ENCODE peak calls at places on chromosomes 6 and 20, in six cellular contexts. O is GM23248, U is HCT116, P is PC-3, J is GM23338, L is neural progenitor cell. R is an unnamed sample.

GRCh38 chr20:53001502-53002301 is 29.5 kb downstream of the TSHZ2 start:
- DNase-seq in O (no peak), U (no peak), P (no peak), J (no peak), L (no peak), R (no peak)

GRCh38 chr20:10637062-10637559 is 36.7 kb downstream of the JAG1 start:
- DNase-seq in O (peak), U (no peak), P (no peak), J (no peak), L (no peak), R (no peak)

GRCh38 chr6:114874384-114874783 is 531.6 kb upstream of the HS3ST5 start:
- DNase-seq in O (no peak), U (no peak), P (no peak), J (no peak), L (no peak), R (no peak)

GRCh38 chr6:36550473-36551000 is 3.3 kb upstream of the STK38 start:
- DNase-seq in O (no peak), U (no peak), P (no peak), J (no peak), L (no peak), R (no peak)

GRCh38 chr6:39343461-39343870 is 21.0 kb upstream of the KCNK16 start:
- DNase-seq in O (no peak), U (no peak), P (no peak), J (peak), L (no peak), R (no peak)

GRCh38 chr6:139295906-139296305 is 4.1 kb upstream of the TXLNB start:
- DNase-seq in O (no peak), U (no peak), P (no peak), J (no peak), L (no peak), R (no peak)

GRCh38 chr6:52840763-52841585 is at the start of gene GSTA5:
- DNase-seq in O (peak), U (no peak), P (peak), J (no peak), L (no peak), R (no peak)

GRCh38 chr6:14953806-14954205 is 292.1 kb upstream of the JARID2 start:
- DNase-seq in O (no peak), U (no peak), P (no peak), J (no peak), L (no peak), R (no peak)

GRCh38 chr6:551405-551804 is 105.5 kb downstream of the HUS1B start:
- DNase-seq in O (peak), U (no peak), P (peak), J (peak), L (peak), R (peak)

GRCh38 chr6:73143551-73143950 is 81.7 kb downstream of the KHDC1L start:
- DNase-seq in O (no peak), U (no peak), P (no peak), J (no peak), L (no peak), R (no peak)

GRCh38 chr6:130602151-130602770 is 224.9 kb upstream of the SMLR1 start:
- DNase-seq in O (peak), U (peak), P (peak), J (no peak), L (no peak), R (peak)

GRCh38 chr6:111480988-111481830 is 1.8 kb downstream of the REV3L start:
- DNase-seq in O (peak), U (no peak), P (no peak), J (no peak), L (no peak), R (no peak)

GRCh38 chr6:14910692-14911547 is 334.9 kb upstream of the JARID2 start:
- DNase-seq in O (no peak), U (no peak), P (no peak), J (no peak), L (no peak), R (no peak)

GRCh38 chr6:119201486-119201885 is 123.0 kb upstream of the FAM184A start:
- DNase-seq in O (no peak), U (no peak), P (no peak), J (no peak), L (no peak), R (no peak)

GRCh38 chr6:139871165-139871710 is 496.8 kb upstream of the CITED2 start:
- DNase-seq in O (no peak), U (no peak), P (no peak), J (no peak), L (no peak), R (no peak)

GRCh38 chr20:35618372-35619131 is 2.9 kb downstream of the SPAG4 start:
- DNase-seq in O (peak), U (no peak), P (peak), J (peak), L (peak), R (no peak)

GRCh38 chr6:22095886-22096285 is 200.9 kb downstream of the PRL start:
- DNase-seq in O (no peak), U (no peak), P (no peak), J (no peak), L (no peak), R (no peak)

GRCh38 chr20:11686900-11687543 is 230.7 kb upstream of the BTBD3 start:
- DNase-seq in O (peak), U (no peak), P (peak), J (peak), L (peak), R (peak)

GRCh38 chr6:96015321-96015790 is 418 bp upstream of the FUT9 start:
- DNase-seq in O (no peak), U (no peak), P (no peak), J (peak), L (peak), R (peak)

GRCh38 chr20:42705550-42705949 is 484.2 kb downstream of the PTPRT start:
- DNase-seq in O (no peak), U (no peak), P (no peak), J (no peak), L (no peak), R (no peak)

GRCh38 chr20:14445310-14445709 is 107.9 kb upstream of the FLRT3 start:
- DNase-seq in O (peak), U (no peak), P (peak), J (no peak), L (no peak), R (no peak)

GRCh38 chr6:34235605-34236422 is 859 bp upstream of the HMGA1 start:
- DNase-seq in O (peak), U (no peak), P (peak), J (peak), L (peak), R (peak)

GRCh38 chr20:10264166-10264558 is 45.5 kb downstream of the SNAP25 start:
- DNase-seq in O (no peak), U (no peak), P (no peak), J (no peak), L (no peak), R (no peak)

GRCh38 chr6:35209081-35209480 is 4.7 kb upstream of the SCUBE3 start:
- DNase-seq in O (no peak), U (no peak), P (no peak), J (no peak), L (no peak), R (no peak)

GRCh38 chr6:125219451-125219942 is 65.9 kb downstream of the TPD52L1 start:
- DNase-seq in O (no peak), U (no peak), P (no peak), J (peak), L (peak), R (peak)

GRCh38 chr20:59207742-59208357 is 44.2 kb downstream of the ZNF831 start:
- DNase-seq in O (peak), U (peak), P (peak), J (peak), L (peak), R (peak)

GRCh38 chr6:26125015-26125690 is 37.9 kb downstream of the HFE start:
- DNase-seq in O (peak), U (no peak), P (peak), J (no peak), L (peak), R (no peak)

GRCh38 chr6:152948150-152948768 is 34.6 kb downstream of the FBXO5 start:
- DNase-seq in O (peak), U (peak), P (peak), J (peak), L (peak), R (peak)

GRCh38 chr6:113560908-113561307 is 296.2 kb upstream of the MARCKS start:
- DNase-seq in O (peak), U (peak), P (peak), J (no peak), L (no peak), R (no peak)

GRCh38 chr6:108242721-108243120 is 18.1 kb downstream of the SNX3 start:
- DNase-seq in O (no peak), U (no peak), P (no peak), J (no peak), L (no peak), R (no peak)

GRCh38 chr6:66731310-66731709 is 1024.3 kb upstream of the EYS start:
- DNase-seq in O (no peak), U (no peak), P (peak), J (no peak), L (no peak), R (no peak)

GRCh38 chr20:10074513-10074912 is 39.7 kb downstream of the ANKEF1 start:
- DNase-seq in O (peak), U (peak), P (peak), J (no peak), L (no peak), R (peak)

GRCh38 chr6:149044394-149044965 is 273.0 kb upstream of the TAB2 start:
- DNase-seq in O (peak), U (no peak), P (no peak), J (no peak), L (no peak), R (no peak)

GRCh38 chr6:1984346-1984994 is 260.9 kb downstream of the GMDS start:
- DNase-seq in O (no peak), U (no peak), P (no peak), J (no peak), L (no peak), R (no peak)

GRCh38 chr6:166167258-166167731 is 356 bp downstream of the TBXT start:
- DNase-seq in O (no peak), U (no peak), P (no peak), J (peak), L (peak), R (no peak)
- TF ChIP-seq EZH2 in O (no peak), U (no peak), P (no peak), J (peak), L (no peak), R (no peak)

DNA sequence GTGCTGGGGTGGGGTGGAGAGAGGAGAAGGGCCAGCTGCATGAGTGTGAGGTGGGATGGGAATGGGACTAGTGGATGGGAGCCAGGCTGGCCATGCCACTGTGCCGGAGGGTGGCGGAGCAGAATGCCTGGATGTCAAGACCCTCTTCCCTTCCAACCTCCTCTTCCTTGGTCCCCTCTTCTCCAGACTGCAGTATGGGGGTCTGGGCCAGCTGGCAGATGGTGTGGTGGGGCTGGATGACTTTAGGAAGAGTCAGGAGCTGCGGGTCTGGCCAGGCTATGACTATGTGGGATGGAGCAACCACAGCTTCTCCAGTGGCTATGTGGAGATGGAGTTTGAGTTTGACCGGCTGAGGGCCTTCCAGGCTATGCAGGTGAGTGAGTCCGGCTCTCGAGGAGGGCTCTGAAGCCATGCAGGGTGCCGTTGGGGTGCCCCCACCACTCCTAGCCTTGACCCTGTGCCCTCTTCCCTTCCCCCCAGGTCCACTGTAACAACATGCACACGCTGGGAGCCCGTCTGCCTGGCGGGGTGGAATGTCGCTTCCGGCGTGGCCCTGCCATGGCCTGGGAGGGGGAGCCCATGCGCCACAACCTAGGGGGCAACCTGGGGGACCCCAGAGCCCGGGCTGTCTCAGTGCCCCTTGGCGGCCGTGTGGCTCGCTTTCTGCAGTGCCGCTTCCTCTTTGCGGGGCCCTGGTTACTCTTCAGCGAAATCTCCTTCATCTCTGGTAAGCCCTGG is 7.7 kb downstream of the DDR1 start:
- DNase-seq in O (no peak), U (no peak), P (no peak), J (no peak), L (no peak), R (no peak)
- TF ChIP-seq EZH2phosphoT487 in O (no peak), U (no peak), P (no peak), J (no peak), L (no peak), R (no peak)

GRCh38 chr20:49983123-49983847 is 505 bp downstream of the SNAI1 start:
- DNase-seq in O (no peak), U (no peak), P (no peak), J (no peak), L (peak), R (no peak)

GRCh38 chr20:49981218-49982071 is 1.3 kb upstream of the SNAI1 start:
- DNase-seq in O (no peak), U (no peak), P (no peak), J (no peak), L (peak), R (no peak)

GRCh38 chr20:49983848-49984408 is 1.1 kb downstream of the SNAI1 start:
- DNase-seq in O (peak), U (no peak), P (no peak), J (no peak), L (no peak), R (no peak)

GRCh38 chr20:49982072-49982345 is 771 bp upstream of the SNAI1 start:
- DNase-seq in O (no peak), U (no peak), P (no peak), J (no peak), L (no peak), R (no peak)

DNA sequence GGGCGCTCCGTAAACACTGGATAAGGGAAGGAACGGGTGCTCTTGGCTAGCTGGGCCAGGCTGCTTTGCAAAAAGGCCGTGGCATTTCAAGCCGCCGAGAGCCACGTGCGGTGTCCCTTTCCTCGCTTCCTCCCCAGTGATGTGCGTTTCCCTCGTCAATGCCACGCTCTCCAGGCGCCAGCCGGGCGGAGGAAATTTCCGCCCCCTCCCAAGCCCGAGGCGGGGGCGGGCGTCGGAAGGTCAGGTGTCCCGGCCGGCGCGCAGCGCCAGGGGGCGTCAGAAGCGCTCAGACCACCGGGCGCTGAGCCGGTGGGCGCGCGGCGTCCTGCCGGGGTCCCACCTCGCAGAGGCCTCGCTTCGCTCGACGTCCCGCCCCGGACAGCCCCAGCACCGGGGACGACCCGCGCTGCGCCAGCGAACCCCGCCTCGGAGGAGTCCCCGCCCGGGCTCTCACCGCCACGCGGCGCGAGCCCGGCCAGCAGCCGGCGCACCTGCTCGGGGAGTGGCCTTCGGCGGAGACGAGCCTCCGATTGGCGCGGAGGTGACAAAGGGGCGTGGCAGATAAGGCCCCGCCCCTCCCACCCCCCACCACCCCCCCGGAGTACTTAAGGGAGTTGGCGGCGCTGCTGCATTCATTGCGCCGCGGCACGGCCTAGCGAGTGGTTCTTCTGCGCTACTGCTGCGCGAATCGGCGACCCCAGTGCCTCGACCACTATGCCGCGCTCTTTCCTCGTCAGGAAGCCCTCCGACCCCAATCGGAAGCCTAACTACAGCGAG is at the start of gene SNAI1:
- DNase-seq in O (peak), U (peak), P (peak), J (peak), L (peak), R (peak)
- H3K4me3 ChIP-seq in O (peak), U (peak), P (peak), J (peak), L (peak), R (peak)

DNA sequence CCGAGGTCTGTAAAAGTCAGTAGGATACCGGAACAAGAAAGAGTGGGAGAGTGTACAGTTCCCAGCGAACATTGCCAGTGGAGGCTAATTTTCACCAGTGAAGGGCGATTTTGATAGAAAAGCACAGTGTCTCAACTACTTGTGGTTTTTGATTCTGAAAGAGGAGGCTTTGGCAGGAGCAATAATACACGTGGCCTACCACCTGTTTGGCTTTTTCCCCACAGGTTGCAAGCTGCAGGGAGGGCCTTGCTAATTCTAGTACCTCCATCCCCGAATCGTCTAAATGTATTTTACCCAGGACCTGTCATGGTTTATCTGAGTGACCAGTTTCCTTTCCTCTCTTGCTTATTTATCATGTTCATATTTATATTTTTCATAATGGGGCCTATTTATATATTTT is 3.3 kb upstream of the EFCAB8 start:
- DNase-seq in O (no peak), U (no peak), P (no peak), J (no peak), L (no peak), R (no peak)
- TF ChIP-seq EZH2 in O (no peak), U (no peak), P (no peak), J (no peak), L (no peak), R (no peak)

R was measured in hepatocyte.